ENCODE peak calls at places on chromosome 14, in six cellular contexts. One of them, this sample, is unnamed.

GRCh38 chr14:49508124-49508523 is 78.1 kb downstream of the RPS29 start:
- DNase-seq in cardiac muscle cell: no peak
- DNase-seq in Peyer's patch: no peak
- DNase-seq in tibial artery: no peak
- DNase-seq in mesothelial cell of epicardium: no peak
- DNase-seq in cardiac fibroblast: no peak
- DNase-seq in this sample: no peak

GRCh38 chr14:35944847-35945246 is 118.7 kb downstream of the BRMS1L start:
- DNase-seq in Peyer's patch: no peak
- DNase-seq in cardiac muscle cell: no peak
- DNase-seq in tibial artery: no peak
- DNase-seq in mesothelial cell of epicardium: no peak
- DNase-seq in cardiac fibroblast: peak
- DNase-seq in this sample: no peak

GRCh38 chr14:54698501-54698900 is 131.6 kb downstream of the SAMD4A start:
- DNase-seq in cardiac muscle cell: peak
- DNase-seq in mesothelial cell of epicardium: no peak
- DNase-seq in cardiac fibroblast: no peak
- DNase-seq in Peyer's patch: no peak
- DNase-seq in tibial artery: no peak
- DNase-seq in this sample: no peak

GRCh38 chr14:56892959-56893358 is 82.7 kb upstream of the OTX2 start:
- DNase-seq in cardiac muscle cell: no peak
- DNase-seq in Peyer's patch: no peak
- DNase-seq in tibial artery: no peak
- DNase-seq in cardiac fibroblast: no peak
- DNase-seq in mesothelial cell of epicardium: no peak
- DNase-seq in this sample: no peak

GRCh38 chr14:52862652-52863338 is 71.4 kb upstream of the GNPNAT1 start:
- DNase-seq in mesothelial cell of epicardium: no peak
- DNase-seq in cardiac muscle cell: no peak
- DNase-seq in Peyer's patch: no peak
- DNase-seq in cardiac fibroblast: peak
- DNase-seq in tibial artery: no peak
- DNase-seq in this sample: no peak

GRCh38 chr14:75301666-75302325 is 23.2 kb downstream of the FOS start:
- DNase-seq in cardiac fibroblast: peak
- DNase-seq in mesothelial cell of epicardium: no peak
- DNase-seq in Peyer's patch: no peak
- DNase-seq in cardiac muscle cell: no peak
- DNase-seq in tibial artery: peak
- DNase-seq in this sample: no peak

GRCh38 chr14:105894978-105895881 is 368.8 kb downstream of the TMEM121 start:
- DNase-seq in cardiac fibroblast: no peak
- DNase-seq in tibial artery: peak
- DNase-seq in mesothelial cell of epicardium: no peak
- DNase-seq in cardiac muscle cell: no peak
- DNase-seq in Peyer's patch: no peak
- DNase-seq in this sample: no peak

GRCh38 chr14:105187116-105187515 is 6.0 kb upstream of the NUDT14 start:
- DNase-seq in cardiac muscle cell: no peak
- DNase-seq in mesothelial cell of epicardium: no peak
- DNase-seq in tibial artery: no peak
- DNase-seq in Peyer's patch: no peak
- DNase-seq in cardiac fibroblast: no peak
- DNase-seq in this sample: no peak

GRCh38 chr14:52013984-52014600 is 24.7 kb downstream of the RTRAF start:
- DNase-seq in mesothelial cell of epicardium: no peak
- DNase-seq in tibial artery: no peak
- DNase-seq in cardiac fibroblast: no peak
- DNase-seq in Peyer's patch: no peak
- DNase-seq in cardiac muscle cell: peak
- DNase-seq in this sample: no peak

GRCh38 chr14:79342942-79343341 is 868.4 kb downstream of the DIO2 start:
- DNase-seq in cardiac fibroblast: no peak
- DNase-seq in mesothelial cell of epicardium: no peak
- DNase-seq in Peyer's patch: no peak
- DNase-seq in cardiac muscle cell: no peak
- DNase-seq in tibial artery: no peak
- DNase-seq in this sample: no peak

GRCh38 chr14:50360093-50360492 is 36.6 kb downstream of the CDKL1 start:
- DNase-seq in cardiac muscle cell: no peak
- DNase-seq in tibial artery: no peak
- DNase-seq in mesothelial cell of epicardium: no peak
- DNase-seq in Peyer's patch: no peak
- DNase-seq in cardiac fibroblast: no peak
- DNase-seq in this sample: no peak

GRCh38 chr14:103735439-103735814 is 19.8 kb downstream of the ZFYVE21 start:
- DNase-seq in tibial artery: peak
- DNase-seq in mesothelial cell of epicardium: no peak
- DNase-seq in Peyer's patch: no peak
- DNase-seq in cardiac fibroblast: no peak
- DNase-seq in cardiac muscle cell: no peak
- DNase-seq in this sample: no peak

GRCh38 chr14:105430535-105430934 is 10.9 kb downstream of the MTA1 start:
- DNase-seq in tibial artery: no peak
- DNase-seq in Peyer's patch: no peak
- DNase-seq in cardiac muscle cell: no peak
- DNase-seq in mesothelial cell of epicardium: no peak
- DNase-seq in cardiac fibroblast: peak
- DNase-seq in this sample: no peak

GRCh38 chr14:100446572-100446971 is 123.4 kb downstream of the SLC25A47 start:
- DNase-seq in cardiac muscle cell: peak
- DNase-seq in mesothelial cell of epicardium: no peak
- DNase-seq in cardiac fibroblast: no peak
- DNase-seq in Peyer's patch: no peak
- DNase-seq in tibial artery: no peak
- DNase-seq in this sample: no peak

GRCh38 chr14:104968541-104969401 is 9.4 kb downstream of the AHNAK2 start:
- DNase-seq in cardiac muscle cell: no peak
- DNase-seq in tibial artery: peak
- DNase-seq in mesothelial cell of epicardium: no peak
- DNase-seq in cardiac fibroblast: peak
- DNase-seq in Peyer's patch: no peak
- DNase-seq in this sample: no peak

GRCh38 chr14:91866061-91866460 is 1.3 kb downstream of the TC2N start:
- DNase-seq in cardiac muscle cell: no peak
- DNase-seq in cardiac fibroblast: peak
- DNase-seq in Peyer's patch: no peak
- DNase-seq in mesothelial cell of epicardium: no peak
- DNase-seq in tibial artery: no peak
- DNase-seq in this sample: no peak

GRCh38 chr14:60981626-60982455 is 796 bp downstream of the SLC38A6 start:
- DNase-seq in mesothelial cell of epicardium: no peak
- DNase-seq in Peyer's patch: no peak
- DNase-seq in cardiac muscle cell: peak
- DNase-seq in cardiac fibroblast: peak
- DNase-seq in tibial artery: no peak
- DNase-seq in this sample: no peak

This sample was measured in type B pancreatic cell.